ENCODE peak calls at places on chromosome 12, in ten cellular contexts. E is endodermal cell; U is NCI-H1092 treated with DMSO at 0.1 percent for 48 hours; T is RWPE1; C is substantia nigra; Q is iris pigment epithelial cell; D is NCI-H774; B is stimulated activated CD4-positive, alpha-beta T cell treated with anti-CD3 and anti-CD28 coated beads, Interleukin-4, amount 100 ng/mL, for 48 hours; A is NCI-H510A treated with DMSO at 0.1 percent for 48 hours; Z is immature natural killer cell. H is an unnamed sample.

GRCh38 chr12:693937-694533 is 30.8 kb upstream of the NINJ2 start:
- DNase-seq in Z (no peak), U (no peak), C (no peak), E (no peak), B (no peak), A (no peak), T (no peak), D (no peak), Q (no peak), H (no peak)

GRCh38 chr12:19307451-19307850 is 131.8 kb upstream of the AEBP2 start:
- DNase-seq in Z (no peak), U (no peak), Q (no peak), C (no peak), D (no peak), E (no peak), T (no peak), B (no peak), A (no peak), H (no peak)

GRCh38 chr12:103800252-103800771 is 40.7 kb downstream of the NT5DC3 start:
- DNase-seq in C (peak; percentile 51), Z (no peak), U (peak; percentile 71), B (no peak), A (peak; percentile 83), Q (peak; percentile 55), E (peak; percentile 38), D (peak; percentile 63), T (no peak), H (no peak)

GRCh38 chr12:49537709-49538601 is 875 bp upstream of the KCNH3 start:
- DNase-seq in B (no peak), A (peak; percentile 46), E (peak; percentile 89), T (no peak), C (no peak), Q (no peak), U (peak; percentile 25), Z (peak; percentile 18), D (no peak), H (no peak)

GRCh38 chr12:47867496-47867941 is 37.3 kb downstream of the VDR start:
- DNase-seq in D (no peak), C (no peak), B (peak; percentile 49), T (peak; percentile 70), A (no peak), E (no peak), U (no peak), Q (peak; percentile 93), Z (no peak), H (no peak)

GRCh38 chr12:4417471-4417870 is 28.1 kb downstream of the FGF6 start:
- DNase-seq in A (no peak), C (no peak), Q (no peak), B (no peak), E (peak; percentile 64), D (no peak), T (no peak), Z (no peak), U (no peak), H (no peak)

GRCh38 chr12:97112161-97112560 is 205.1 kb downstream of the NEDD1 start:
- DNase-seq in C (no peak), T (no peak), D (no peak), B (no peak), Q (no peak), U (no peak), A (no peak), E (no peak), Z (no peak), H (no peak)

GRCh38 chr12:50677858-50678257 is 86.0 kb upstream of the ATF1 start:
- DNase-seq in C (no peak), Z (no peak), U (no peak), Q (no peak), T (no peak), D (no peak), B (no peak), A (no peak), E (no peak), H (peak; percentile 40)

GRCh38 chr12:52195065-52195730 is 3.4 kb upstream of the KRT80 start:
- DNase-seq in U (no peak), T (no peak), E (no peak), D (no peak), C (no peak), B (no peak), Q (no peak), A (no peak), Z (no peak), H (no peak)

GRCh38 chr12:60259241-60259640 is 663.4 kb downstream of the SLC16A7 start:
- DNase-seq in Z (no peak), A (no peak), B (no peak), D (peak; percentile 29), C (no peak), U (no peak), E (no peak), T (no peak), Q (no peak), H (no peak)

GRCh38 chr12:22525426-22525825 is 18.9 kb downstream of the C2CD5 start:
- DNase-seq in B (no peak), C (no peak), Q (peak; percentile 47), E (no peak), U (no peak), A (no peak), T (no peak), D (no peak), Z (no peak), H (no peak)

GRCh38 chr12:123271182-123271491 is 519 bp downstream of the CDK2AP1 start:
- DNase-seq in T (peak; percentile 78), D (peak; percentile 62), C (peak; percentile 63), A (peak; percentile 57), E (peak; percentile 89), Z (peak; percentile 67), Q (peak; percentile 58), U (peak; percentile 14), B (peak; percentile 69), H (no peak)

GRCh38 chr12:51693569-51693968 is 102.5 kb downstream of the SCN8A start:
- DNase-seq in E (no peak), T (no peak), A (no peak), Z (no peak), C (no peak), B (no peak), Q (no peak), D (no peak), U (no peak), H (no peak)

GRCh38 chr12:73892181-73892580 is 645.5 kb upstream of the ATXN7L3B start:
- DNase-seq in A (no peak), U (no peak), Q (peak; percentile 49), C (no peak), T (no peak), E (no peak), Z (no peak), B (no peak), D (no peak), H (peak; percentile 27)

GRCh38 chr12:46763230-46763629 is 62.6 kb downstream of the SLC38A4 start:
- DNase-seq in T (no peak), E (no peak), Z (no peak), D (no peak), Q (no peak), B (no peak), C (no peak), U (no peak), A (no peak), H (no peak)

GRCh38 chr12:77591959-77592358 is 238.7 kb upstream of the NAV3 start:
- DNase-seq in C (peak; percentile 2), A (peak; percentile 75), Q (no peak), E (peak; percentile 68), T (no peak), Z (no peak), D (peak; percentile 85), B (no peak), U (peak; percentile 88), H (no peak)

GRCh38 chr12:31456562-31456961 is 130.6 kb upstream of the SINHCAF start:
- DNase-seq in Z (no peak), A (no peak), C (no peak), E (no peak), T (no peak), B (no peak), Q (no peak), U (no peak), D (no peak), H (no peak)